ENCODE peak calls at places on chromosomes 7 and 10, in eight cellular contexts. One of them, this sample, is unnamed. For H3K9me3 and H3K27me3, the result is how much of the 10 kb centered on the place peaks cover.

GRCh38 chr10:32000937-32001336 is 55.3 kb downstream of the KIF5B start:
- DNase-seq in neuronal stem cell: no peak
- DNase-seq in effector memory CD4-positive, alpha-beta T cell: no peak
- DNase-seq in uterus: no peak
- DNase-seq in PC-3: no peak
- DNase-seq in GM12878: no peak
- DNase-seq in CD4-positive, CD25-positive, alpha-beta regulatory T cell: no peak
- DNase-seq in pancreas: no peak
- DNase-seq in this sample: no peak

GRCh38 chr7:79741684-79742083 is 288.2 kb upstream of the MAGI2 start:
- DNase-seq in neuronal stem cell: no peak
- DNase-seq in CD4-positive, CD25-positive, alpha-beta regulatory T cell: no peak
- DNase-seq in effector memory CD4-positive, alpha-beta T cell: no peak
- DNase-seq in PC-3: peak
- DNase-seq in pancreas: no peak
- DNase-seq in uterus: no peak
- DNase-seq in GM12878: no peak
- DNase-seq in this sample: no peak

GRCh38 chr7:47423196-47423595 is 158.7 kb downstream of the TNS3 start:
- DNase-seq in uterus: no peak
- DNase-seq in neuronal stem cell: no peak
- DNase-seq in pancreas: no peak
- DNase-seq in PC-3: no peak
- DNase-seq in GM12878: no peak
- DNase-seq in CD4-positive, CD25-positive, alpha-beta regulatory T cell: no peak
- DNase-seq in effector memory CD4-positive, alpha-beta T cell: no peak
- DNase-seq in this sample: no peak

GRCh38 chr10:112815238-112816032 is 134.6 kb upstream of the TCF7L2 start:
- DNase-seq in GM12878: no peak
- DNase-seq in uterus: no peak
- DNase-seq in neuronal stem cell: no peak
- DNase-seq in CD4-positive, CD25-positive, alpha-beta regulatory T cell: no peak
- DNase-seq in PC-3: peak
- DNase-seq in effector memory CD4-positive, alpha-beta T cell: no peak
- DNase-seq in pancreas: no peak
- DNase-seq in this sample: peak

GRCh38 chr7:30755384-30756154 is 3.6 kb downstream of the INMT start:
- DNase-seq in effector memory CD4-positive, alpha-beta T cell: no peak
- DNase-seq in CD4-positive, CD25-positive, alpha-beta regulatory T cell: no peak
- DNase-seq in GM12878: no peak
- DNase-seq in uterus: peak
- DNase-seq in PC-3: no peak
- DNase-seq in pancreas: no peak
- DNase-seq in neuronal stem cell: no peak
- DNase-seq in this sample: no peak

GRCh38 chr10:125049216-125049903 is 107.4 kb downstream of the ZRANB1 start:
- DNase-seq in PC-3: no peak
- DNase-seq in neuronal stem cell: no peak
- DNase-seq in uterus: no peak
- DNase-seq in GM12878: no peak
- DNase-seq in pancreas: no peak
- DNase-seq in CD4-positive, CD25-positive, alpha-beta regulatory T cell: no peak
- DNase-seq in effector memory CD4-positive, alpha-beta T cell: no peak
- DNase-seq in this sample: no peak

GRCh38 chr10:71372882-71373495 is 23.7 kb upstream of the CDH23 start:
- DNase-seq in pancreas: no peak
- DNase-seq in CD4-positive, CD25-positive, alpha-beta regulatory T cell: no peak
- DNase-seq in effector memory CD4-positive, alpha-beta T cell: no peak
- DNase-seq in uterus: no peak
- DNase-seq in neuronal stem cell: no peak
- DNase-seq in PC-3: no peak
- DNase-seq in GM12878: peak
- DNase-seq in this sample: no peak

GRCh38 chr7:140165422-140165821 is 11.4 kb downstream of the KDM7A start:
- DNase-seq in uterus: no peak
- DNase-seq in GM12878: no peak
- DNase-seq in pancreas: no peak
- DNase-seq in CD4-positive, CD25-positive, alpha-beta regulatory T cell: no peak
- DNase-seq in effector memory CD4-positive, alpha-beta T cell: no peak
- DNase-seq in neuronal stem cell: no peak
- DNase-seq in PC-3: peak
- DNase-seq in this sample: no peak

GRCh38 chr7:36048141-36048901 is 104.7 kb upstream of the EEPD1 start:
- DNase-seq in PC-3: peak
- DNase-seq in uterus: peak
- DNase-seq in pancreas: no peak
- DNase-seq in effector memory CD4-positive, alpha-beta T cell: no peak
- DNase-seq in neuronal stem cell: no peak
- DNase-seq in GM12878: no peak
- DNase-seq in CD4-positive, CD25-positive, alpha-beta regulatory T cell: no peak
- DNase-seq in this sample: peak

GRCh38 chr7:2350055-2350454 is 4.6 kb upstream of the EIF3B start:
- DNase-seq in effector memory CD4-positive, alpha-beta T cell: no peak
- DNase-seq in neuronal stem cell: no peak
- DNase-seq in GM12878: no peak
- DNase-seq in CD4-positive, CD25-positive, alpha-beta regulatory T cell: no peak
- DNase-seq in PC-3: no peak
- DNase-seq in pancreas: no peak
- DNase-seq in uterus: no peak
- DNase-seq in this sample: no peak

GRCh38 chr7:2354173-2355078 is at the start of gene EIF3B:
- DNase-seq in PC-3: peak
- DNase-seq in GM12878: peak
- DNase-seq in neuronal stem cell: peak
- DNase-seq in CD4-positive, CD25-positive, alpha-beta regulatory T cell: peak
- DNase-seq in effector memory CD4-positive, alpha-beta T cell: peak
- DNase-seq in uterus: peak
- DNase-seq in pancreas: peak
- DNase-seq in this sample: peak

GRCh38 chr7:2355079-2356008 is 717 bp downstream of the EIF3B start:
- DNase-seq in CD4-positive, CD25-positive, alpha-beta regulatory T cell: peak
- DNase-seq in PC-3: no peak
- DNase-seq in neuronal stem cell: no peak
- DNase-seq in pancreas: peak
- DNase-seq in GM12878: no peak
- DNase-seq in uterus: no peak
- DNase-seq in effector memory CD4-positive, alpha-beta T cell: no peak
- DNase-seq in this sample: peak

GRCh38 chr7:2353650-2354172 is 916 bp upstream of the EIF3B start:
- DNase-seq in uterus: peak
- DNase-seq in effector memory CD4-positive, alpha-beta T cell: peak
- DNase-seq in pancreas: peak
- DNase-seq in neuronal stem cell: no peak
- DNase-seq in GM12878: peak
- DNase-seq in PC-3: peak
- DNase-seq in CD4-positive, CD25-positive, alpha-beta regulatory T cell: no peak
- DNase-seq in this sample: peak

DNA sequence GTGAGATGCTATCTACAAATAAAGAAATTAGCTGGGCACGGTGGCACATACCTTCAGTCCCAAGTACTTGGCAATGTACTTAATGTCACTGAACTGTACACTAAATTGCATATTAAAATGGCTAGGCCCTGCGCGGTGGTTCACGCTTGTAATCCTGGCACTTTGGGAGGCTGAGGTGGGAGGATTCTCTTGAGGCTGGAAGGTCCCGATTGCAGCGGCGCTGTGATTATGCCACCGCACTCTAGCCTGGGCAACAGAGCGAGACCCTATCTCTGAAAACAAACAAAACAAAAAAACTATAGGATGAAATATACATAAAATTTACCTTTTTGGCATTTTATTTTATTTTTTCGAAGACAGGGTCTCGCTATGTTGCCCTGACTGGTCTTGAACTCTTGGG is 1.5 kb upstream of the EIF3B start:
- DNase-seq in PC-3: no peak
- DNase-seq in uterus: no peak
- DNase-seq in effector memory CD4-positive, alpha-beta T cell: no peak
- DNase-seq in GM12878: no peak
- DNase-seq in pancreas: no peak
- DNase-seq in CD4-positive, CD25-positive, alpha-beta regulatory T cell: no peak
- DNase-seq in neuronal stem cell: no peak
- DNase-seq in this sample: no peak
- H3K4me3 ChIP-seq in PC-3: peak
- H3K4me3 ChIP-seq in uterus: no peak
- H3K4me3 ChIP-seq in effector memory CD4-positive, alpha-beta T cell: peak
- H3K4me3 ChIP-seq in GM12878: peak
- H3K4me3 ChIP-seq in pancreas: peak
- H3K4me3 ChIP-seq in CD4-positive, CD25-positive, alpha-beta regulatory T cell: peak
- H3K4me3 ChIP-seq in neuronal stem cell: peak
- H3K4me3 ChIP-seq in this sample: peak

DNA sequence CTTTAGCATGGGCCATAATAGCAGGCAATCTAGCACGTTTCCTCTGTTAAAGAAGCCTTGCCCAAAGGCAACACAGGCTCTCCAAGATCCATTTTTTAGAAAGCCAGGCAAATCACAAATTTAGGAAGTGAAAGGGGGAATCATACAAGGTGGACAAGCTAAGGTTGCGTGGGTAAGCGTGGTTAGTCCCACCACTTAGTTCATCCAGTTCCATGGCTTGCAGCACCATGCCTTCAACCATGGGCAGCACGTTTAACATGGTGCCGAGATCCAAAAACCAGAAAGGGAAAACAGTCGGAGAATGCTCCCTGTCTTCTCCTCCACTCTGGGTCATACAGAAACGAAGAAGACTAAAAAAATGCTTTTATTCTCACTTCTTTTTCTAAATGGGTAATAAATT is 234.4 kb upstream of the IMMP2L start:
- DNase-seq in PC-3: no peak
- DNase-seq in effector memory CD4-positive, alpha-beta T cell: no peak
- DNase-seq in CD4-positive, CD25-positive, alpha-beta regulatory T cell: peak
- DNase-seq in neuronal stem cell: peak
- DNase-seq in pancreas: no peak
- DNase-seq in uterus: no peak
- DNase-seq in GM12878: no peak
- DNase-seq in this sample: no peak
- H3K9me3 ChIP-seq in PC-3: under half
- H3K9me3 ChIP-seq in effector memory CD4-positive, alpha-beta T cell: under half
- H3K9me3 ChIP-seq in CD4-positive, CD25-positive, alpha-beta regulatory T cell: half or more
- H3K9me3 ChIP-seq in neuronal stem cell: under half
- H3K9me3 ChIP-seq in pancreas: under half
- H3K9me3 ChIP-seq in uterus: under half
- H3K9me3 ChIP-seq in GM12878: under half
- H3K9me3 ChIP-seq in this sample: under half

GRCh38 chr7:1531263-1531978 is 919 bp downstream of the MAFK start:
- DNase-seq in PC-3: peak
- DNase-seq in uterus: peak
- DNase-seq in CD4-positive, CD25-positive, alpha-beta regulatory T cell: peak
- DNase-seq in GM12878: no peak
- DNase-seq in neuronal stem cell: no peak
- DNase-seq in pancreas: peak
- DNase-seq in effector memory CD4-positive, alpha-beta T cell: peak
- DNase-seq in this sample: peak

GRCh38 chr7:1530946-1531262 is 402 bp downstream of the MAFK start:
- DNase-seq in effector memory CD4-positive, alpha-beta T cell: no peak
- DNase-seq in GM12878: no peak
- DNase-seq in PC-3: no peak
- DNase-seq in pancreas: peak
- DNase-seq in CD4-positive, CD25-positive, alpha-beta regulatory T cell: no peak
- DNase-seq in neuronal stem cell: no peak
- DNase-seq in uterus: no peak
- DNase-seq in this sample: no peak

GRCh38 chr7:1533255-1533568 is 2.7 kb downstream of the MAFK start:
- DNase-seq in CD4-positive, CD25-positive, alpha-beta regulatory T cell: no peak
- DNase-seq in PC-3: no peak
- DNase-seq in neuronal stem cell: no peak
- DNase-seq in uterus: no peak
- DNase-seq in pancreas: no peak
- DNase-seq in effector memory CD4-positive, alpha-beta T cell: no peak
- DNase-seq in GM12878: no peak
- DNase-seq in this sample: no peak

GRCh38 chr7:1532456-1533254 is 2.2 kb downstream of the MAFK start:
- DNase-seq in uterus: peak
- DNase-seq in effector memory CD4-positive, alpha-beta T cell: peak
- DNase-seq in CD4-positive, CD25-positive, alpha-beta regulatory T cell: peak
- DNase-seq in PC-3: peak
- DNase-seq in neuronal stem cell: no peak
- DNase-seq in pancreas: peak
- DNase-seq in GM12878: no peak
- DNase-seq in this sample: peak

GRCh38 chr7:1531979-1532455 is 1.5 kb downstream of the MAFK start:
- DNase-seq in uterus: no peak
- DNase-seq in pancreas: peak
- DNase-seq in GM12878: no peak
- DNase-seq in effector memory CD4-positive, alpha-beta T cell: no peak
- DNase-seq in PC-3: peak
- DNase-seq in neuronal stem cell: no peak
- DNase-seq in CD4-positive, CD25-positive, alpha-beta regulatory T cell: no peak
- DNase-seq in this sample: no peak
- H3K27me3 ChIP-seq in uterus: under half
- H3K27me3 ChIP-seq in pancreas: under half
- H3K27me3 ChIP-seq in GM12878: under half
- H3K27me3 ChIP-seq in effector memory CD4-positive, alpha-beta T cell: under half
- H3K27me3 ChIP-seq in PC-3: under half
- H3K27me3 ChIP-seq in neuronal stem cell: under half
- H3K27me3 ChIP-seq in CD4-positive, CD25-positive, alpha-beta regulatory T cell: under half
- H3K27me3 ChIP-seq in this sample: under half

GRCh38 chr7:27155816-27156507 is 513 bp downstream of the HOXA7 start:
- DNase-seq in GM12878: no peak
- DNase-seq in CD4-positive, CD25-positive, alpha-beta regulatory T cell: no peak
- DNase-seq in neuronal stem cell: no peak
- DNase-seq in pancreas: peak
- DNase-seq in uterus: peak
- DNase-seq in PC-3: peak
- DNase-seq in effector memory CD4-positive, alpha-beta T cell: no peak
- DNase-seq in this sample: peak
- H3K4me3 ChIP-seq in GM12878: no peak
- H3K4me3 ChIP-seq in CD4-positive, CD25-positive, alpha-beta regulatory T cell: peak
- H3K4me3 ChIP-seq in neuronal stem cell: peak
- H3K4me3 ChIP-seq in pancreas: peak
- H3K4me3 ChIP-seq in uterus: peak
- H3K4me3 ChIP-seq in PC-3: peak
- H3K4me3 ChIP-seq in effector memory CD4-positive, alpha-beta T cell: peak
- H3K4me3 ChIP-seq in this sample: peak

DNA sequence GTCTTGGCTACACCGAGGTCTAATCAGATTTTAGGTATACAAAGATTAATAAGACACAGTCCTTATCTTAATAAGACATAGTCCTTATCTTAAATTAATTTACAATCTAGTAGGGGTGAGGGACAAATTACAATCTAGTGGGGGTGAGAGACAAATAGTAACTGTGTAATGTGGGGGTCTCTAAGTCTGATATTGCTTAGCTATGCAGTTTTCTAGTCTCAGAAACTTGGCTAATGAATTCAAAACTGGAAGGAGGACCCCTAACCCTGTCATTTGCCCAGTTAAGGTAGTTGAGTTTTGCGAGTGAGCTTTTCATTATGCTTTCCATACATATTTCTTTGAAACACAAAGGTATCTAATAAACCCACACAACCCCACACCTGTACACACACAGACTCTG is 136.1 kb downstream of the DPP6 start:
- DNase-seq in CD4-positive, CD25-positive, alpha-beta regulatory T cell: no peak
- DNase-seq in GM12878: no peak
- DNase-seq in pancreas: no peak
- DNase-seq in PC-3: no peak
- DNase-seq in effector memory CD4-positive, alpha-beta T cell: no peak
- DNase-seq in neuronal stem cell: no peak
- DNase-seq in uterus: no peak
- DNase-seq in this sample: no peak
- H3K9me3 ChIP-seq in CD4-positive, CD25-positive, alpha-beta regulatory T cell: under half
- H3K9me3 ChIP-seq in GM12878: under half
- H3K9me3 ChIP-seq in pancreas: under half
- H3K9me3 ChIP-seq in PC-3: under half
- H3K9me3 ChIP-seq in effector memory CD4-positive, alpha-beta T cell: under half
- H3K9me3 ChIP-seq in neuronal stem cell: under half
- H3K9me3 ChIP-seq in uterus: under half
- H3K9me3 ChIP-seq in this sample: under half

This sample was measured in MG63.